ENCODE peak calls at places on chromosomes 4 and X, in eight cellular contexts. B, U, K, L, H, T, J and Z are unnamed samples.

GRCh38 chrX:117689956-117690355 is 426.7 kb downstream of the KLHL13 start:
- DNase-seq in K (no peak), H (no peak), T (no peak), J (no peak), B (no peak), U (no peak), L (no peak), Z (no peak)

GRCh38 chr4:43778187-43778915 is 670.3 kb downstream of the KCTD8 start:
- DNase-seq in B (no peak), H (no peak), T (no peak), J (no peak), K (no peak), L (no peak), U (no peak), Z (no peak)

GRCh38 chr4:180380733-180381132 is 1862.5 kb upstream of the TENM3 start:
- DNase-seq in J (no peak), T (no peak), H (no peak), K (no peak), U (no peak), L (no peak), B (no peak), Z (no peak)

GRCh38 chr4:113952452-113953029 is 26.9 kb downstream of the ARSJ start:
- DNase-seq in K (no peak), L (no peak), T (no peak), J (peak; percentile 12), B (peak; percentile 31), H (peak; percentile 58), U (no peak), Z (no peak)

GRCh38 chr4:9765091-9765490 is 16.3 kb upstream of the DRD5 start:
- DNase-seq in T (no peak), B (peak; percentile 1), L (no peak), U (no peak), K (peak; percentile 3), H (no peak), J (no peak), Z (no peak)

GRCh38 chrX:110402855-110403230 is 44.2 kb downstream of the RTL9 start:
- DNase-seq in T (no peak), J (no peak), B (no peak), K (no peak), U (no peak), L (no peak), H (no peak), Z (no peak)

GRCh38 chr4:185773419-185773818 is 38.6 kb downstream of the SORBS2 start:
- DNase-seq in J (no peak), L (no peak), T (no peak), B (no peak), U (no peak), H (no peak), K (no peak), Z (no peak)

GRCh38 chrX:136577562-136577961 is 45.5 kb downstream of the VGLL1 start:
- DNase-seq in H (peak; percentile 27), L (peak; percentile 40), B (peak; percentile 32), J (peak; percentile 35), K (peak; percentile 40), U (no peak), T (peak; percentile 3), Z (no peak)

GRCh38 chrX:76253432-76253831 is 80.6 kb downstream of the PBDC1 start:
- DNase-seq in H (peak; percentile 33), J (peak; percentile 15), T (no peak), K (peak; percentile 18), B (peak; percentile 31), U (no peak), L (peak; percentile 3), Z (no peak)

GRCh38 chr4:145178740-145179139 is 1.6 kb downstream of the OTUD4 start:
- DNase-seq in K (no peak), J (no peak), T (no peak), L (no peak), B (no peak), U (no peak), H (no peak), Z (no peak)

GRCh38 chr4:133969202-133969873 is 232.3 kb downstream of the PABPC4L start:
- DNase-seq in B (peak; percentile 1), H (peak; percentile 47), U (no peak), J (no peak), T (no peak), K (no peak), L (no peak), Z (no peak)

GRCh38 chrX:97189668-97190067 is 306.0 kb downstream of the RPA4 start:
- DNase-seq in H (no peak), K (no peak), B (no peak), J (no peak), U (no peak), L (no peak), T (no peak), Z (no peak)

GRCh38 chr4:22348410-22348809 is 167.5 kb downstream of the ADGRA3 start:
- DNase-seq in T (no peak), H (peak; percentile 12), K (no peak), L (no peak), B (peak; percentile 5), U (no peak), J (no peak), Z (no peak)